ENCODE peak calls at places on chromosomes 16 and 17, in five cellular contexts. One of them, this sample, is unnamed.

GRCh38 chr17:79033046-79033616 is 9.2 kb downstream of the C1QTNF1 start:
- DNase-seq in AG08395: no peak
- DNase-seq in activated CD8-positive, alpha-beta memory T cell treated with anti-CD3 and anti-CD28 coated beads, Interleukin-2, amount 50 U/mL, for 48 hours: peak; percentile 26
- DNase-seq in AG09319: no peak
- DNase-seq in NCI-H460: no peak
- DNase-seq in this sample: no peak

GRCh38 chr16:69328854-69329316 is 1.5 kb downstream of the PDF start:
- DNase-seq in AG08395: peak; percentile 36
- DNase-seq in activated CD8-positive, alpha-beta memory T cell treated with anti-CD3 and anti-CD28 coated beads, Interleukin-2, amount 50 U/mL, for 48 hours: no peak
- DNase-seq in AG09319: no peak
- DNase-seq in NCI-H460: peak; percentile 26
- DNase-seq in this sample: no peak

GRCh38 chr17:70797166-70797565 is 627.8 kb downstream of the KCNJ2 start:
- DNase-seq in AG08395: no peak
- DNase-seq in activated CD8-positive, alpha-beta memory T cell treated with anti-CD3 and anti-CD28 coated beads, Interleukin-2, amount 50 U/mL, for 48 hours: no peak
- DNase-seq in AG09319: no peak
- DNase-seq in NCI-H460: no peak
- DNase-seq in this sample: no peak

GRCh38 chr16:66908762-66909559 is 9.7 kb downstream of the CDH16 start:
- DNase-seq in AG08395: no peak
- DNase-seq in activated CD8-positive, alpha-beta memory T cell treated with anti-CD3 and anti-CD28 coated beads, Interleukin-2, amount 50 U/mL, for 48 hours: no peak
- DNase-seq in AG09319: no peak
- DNase-seq in NCI-H460: no peak
- DNase-seq in this sample: no peak

GRCh38 chr17:62744259-62744658 is 63.9 kb downstream of the MARCHF10 start:
- DNase-seq in AG08395: no peak
- DNase-seq in activated CD8-positive, alpha-beta memory T cell treated with anti-CD3 and anti-CD28 coated beads, Interleukin-2, amount 50 U/mL, for 48 hours: no peak
- DNase-seq in AG09319: no peak
- DNase-seq in NCI-H460: no peak
- DNase-seq in this sample: no peak

GRCh38 chr17:58337600-58338453 is 9.2 kb upstream of the TSPOAP1 start:
- DNase-seq in AG08395: peak; percentile 91
- DNase-seq in activated CD8-positive, alpha-beta memory T cell treated with anti-CD3 and anti-CD28 coated beads, Interleukin-2, amount 50 U/mL, for 48 hours: peak; percentile 95
- DNase-seq in AG09319: peak; percentile 29
- DNase-seq in NCI-H460: no peak
- DNase-seq in this sample: peak; percentile 59

GRCh38 chr17:63414222-63414621 is 31.9 kb downstream of the CYB561 start:
- DNase-seq in AG08395: no peak
- DNase-seq in activated CD8-positive, alpha-beta memory T cell treated with anti-CD3 and anti-CD28 coated beads, Interleukin-2, amount 50 U/mL, for 48 hours: no peak
- DNase-seq in AG09319: no peak
- DNase-seq in NCI-H460: no peak
- DNase-seq in this sample: no peak

GRCh38 chr17:7807206-7807605 is 26.8 kb upstream of the KDM6B start:
- DNase-seq in AG08395: no peak
- DNase-seq in activated CD8-positive, alpha-beta memory T cell treated with anti-CD3 and anti-CD28 coated beads, Interleukin-2, amount 50 U/mL, for 48 hours: no peak
- DNase-seq in AG09319: no peak
- DNase-seq in NCI-H460: no peak
- DNase-seq in this sample: no peak